ENCODE peak calls at places on chromosome 12, in eight cellular contexts. V is astrocyte; X is A549; T is neural progenitor cell; G is IMR-90; S is PC-3; E is CD8-positive, alpha-beta T cell; N is colonic mucosa. W is an unnamed sample.
A peak's percentile ranks its signal among the peaks of the same experiment; 100 is the strongest.

GRCh38 chr12:112967858-112968257 is 10.5 kb upstream of the OAS2 start:
- DNase-seq in G (no peak), N (no peak), S (no peak), T (no peak), X (no peak), E (no peak), V (no peak), W (no peak)

GRCh38 chr12:46369474-46370379 is 2.8 kb downstream of the SLC38A2 start:
- DNase-seq in T (no peak), E (no peak), X (no peak), V (no peak), N (no peak), S (no peak), G (no peak), W (no peak)

GRCh38 chr12:121248611-121249010 is 38.7 kb downstream of the P2RX4 start:
- DNase-seq in X (no peak), E (no peak), G (no peak), S (no peak), V (no peak), N (no peak), T (no peak), W (no peak)

GRCh38 chr12:91718326-91718725 is 427.3 kb downstream of the BTG1 start:
- DNase-seq in V (no peak), N (no peak), X (no peak), E (no peak), T (no peak), G (no peak), S (no peak), W (no peak)

GRCh38 chr12:54349658-54350057 is 14.6 kb downstream of the GPR84 start:
- DNase-seq in T (no peak), V (no peak), G (no peak), E (no peak), S (no peak), X (no peak), N (no peak), W (no peak)

GRCh38 chr12:119869720-119870119 is 7.4 kb downstream of the CIT start:
- DNase-seq in G (peak; percentile 96), N (no peak), X (peak; percentile 36), T (no peak), E (no peak), V (peak; percentile 85), S (peak; percentile 80), W (no peak)

GRCh38 chr12:22598141-22598762 is 26.7 kb upstream of the ETNK1 start:
- DNase-seq in X (no peak), V (no peak), G (no peak), T (no peak), S (no peak), E (no peak), N (no peak), W (no peak)

GRCh38 chr12:92141585-92142244 is 3.9 kb downstream of the BTG1 start:
- DNase-seq in X (no peak), G (no peak), V (no peak), N (no peak), S (no peak), T (no peak), E (no peak), W (no peak)

GRCh38 chr12:116172224-116172849 is 105.2 kb downstream of the MED13L start:
- DNase-seq in N (no peak), E (no peak), G (no peak), S (no peak), X (no peak), V (no peak), T (no peak), W (no peak)

GRCh38 chr12:117664169-117664568 is 302.7 kb upstream of the NOS1 start:
- DNase-seq in V (no peak), E (no peak), T (no peak), N (no peak), G (no peak), S (no peak), X (no peak), W (no peak)

GRCh38 chr12:54479421-54479820 is 6.0 kb upstream of the GTSF1 start:
- DNase-seq in E (no peak), X (no peak), S (peak; percentile 9), V (peak; percentile 77), G (peak; percentile 69), T (no peak), N (no peak), W (no peak)

GRCh38 chr12:67534671-67535070 is 113.9 kb upstream of the DYRK2 start:
- DNase-seq in X (peak; percentile 20), S (peak; percentile 75), N (no peak), E (no peak), V (peak; percentile 99), T (no peak), G (peak; percentile 70), W (no peak)

GRCh38 chr12:47367912-47368537 is 288.3 kb upstream of the AMIGO2 start:
- DNase-seq in E (no peak), X (no peak), S (no peak), N (no peak), V (no peak), T (no peak), G (no peak), W (no peak)

GRCh38 chr12:96902076-96902475 is 5.0 kb upstream of the NEDD1 start:
- DNase-seq in T (no peak), S (no peak), G (no peak), X (peak; percentile 21), E (no peak), N (no peak), V (no peak), W (no peak)

GRCh38 chr12:38279756-38280155 is 36.8 kb upstream of the ALG10B start:
- DNase-seq in E (no peak), G (no peak), X (no peak), N (no peak), V (no peak), S (peak; percentile 6), T (no peak), W (no peak)

DNA sequence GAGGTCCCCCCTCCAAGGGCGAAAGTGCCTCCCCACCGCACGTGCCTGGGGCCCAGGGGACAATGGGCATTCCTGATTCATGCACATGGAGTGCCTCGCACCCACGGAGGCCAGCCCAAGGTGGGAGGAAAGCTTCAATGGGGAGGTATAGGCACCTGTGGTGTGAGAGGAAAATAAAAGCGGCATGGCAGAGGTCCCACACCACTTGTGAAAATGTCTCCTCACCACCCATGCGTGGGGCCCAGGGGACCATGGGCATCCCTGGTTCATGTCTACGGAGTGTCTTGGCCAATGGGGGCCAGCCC is 384.7 kb downstream of the ALG10 start:
- DNase-seq in V (no peak), T (no peak), S (no peak), E (no peak), N (peak; percentile 7), G (no peak), X (no peak), W (no peak)
- H3K9me3 ChIP-seq in V (peaks cover 32% of the 10 kb centered on the region), T (peaks cover 35% of the 10 kb centered on the region), S (peaks cover 31% of the 10 kb centered on the region), E (peaks cover 9% of the 10 kb centered on the region), N (no peaks in the 10 kb centered on the region), G (peaks cover 44% of the 10 kb centered on the region), X (peaks cover 17% of the 10 kb centered on the region), W (peaks cover 48% of the 10 kb centered on the region)

GRCh38 chr12:3101309-3102022 is 24.3 kb downstream of the TSPAN9 start:
- DNase-seq in S (peak; percentile 60), N (no peak), V (peak; percentile 59), G (peak; percentile 57), T (peak; percentile 24), E (no peak), X (no peak), W (no peak)
- H3K4me1 ChIP-seq in S (peaks cover 8% of the 10 kb centered on the region), N (no peaks in the 10 kb centered on the region), V (peaks cover 31% of the 10 kb centered on the region), G (peaks cover 20% of the 10 kb centered on the region), T (peaks cover 24% of the 10 kb centered on the region), E (peaks cover 6% of the 10 kb centered on the region), X (no peaks in the 10 kb centered on the region), W (peaks cover 10% of the 10 kb centered on the region)

GRCh38 chr12:7156259-7157197 is 26.4 kb downstream of the CLSTN3 start:
- DNase-seq in S (no peak), X (no peak), E (no peak), T (no peak), G (no peak), V (no peak), N (no peak), W (no peak)
- H3K4me3 ChIP-seq in S (no peak overlapping the region), X (no peak overlapping the region), E (no peak overlapping the region), T (no peak overlapping the region), G (no peak overlapping the region), V (no peak overlapping the region), N (no peak overlapping the region), W (no peak overlapping the region)

DNA sequence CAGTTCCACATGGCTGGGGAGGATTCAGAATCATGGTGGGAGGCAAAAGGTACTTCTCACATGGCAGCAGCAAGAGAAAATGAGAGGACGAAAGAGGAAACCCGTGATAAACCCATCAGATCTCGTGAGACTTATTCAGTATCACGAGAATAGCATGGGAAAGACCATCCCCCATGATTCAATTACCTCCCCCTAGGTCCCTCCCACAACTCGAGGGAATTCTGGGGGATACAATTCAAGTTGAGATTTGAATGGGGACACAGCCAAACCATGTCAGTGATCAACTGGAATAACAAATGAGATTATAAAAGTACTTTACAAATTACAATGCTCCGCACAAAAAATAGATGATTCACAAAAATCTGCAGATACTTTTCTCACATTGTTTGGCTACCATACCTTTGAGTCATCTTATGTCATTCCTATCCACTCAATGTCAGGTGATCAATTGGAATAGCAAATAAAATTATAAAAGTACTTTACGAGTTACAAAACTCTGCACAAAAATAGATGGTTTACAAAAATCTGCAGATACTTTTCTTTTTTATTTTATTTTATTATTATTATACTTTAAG is 338.9 kb downstream of the C12orf50 start:
- DNase-seq in N (no peak), T (no peak), E (no peak), G (peak; percentile 19), S (peak; percentile 44), X (no peak), V (peak; percentile 25), W (no peak)
- H3K9me3 ChIP-seq in N (no peaks in the 10 kb centered on the region), T (no peaks in the 10 kb centered on the region), E (no peaks in the 10 kb centered on the region), G (no peaks in the 10 kb centered on the region), S (no peaks in the 10 kb centered on the region), X (no peaks in the 10 kb centered on the region), V (no peaks in the 10 kb centered on the region), W (no peaks in the 10 kb centered on the region)

DNA sequence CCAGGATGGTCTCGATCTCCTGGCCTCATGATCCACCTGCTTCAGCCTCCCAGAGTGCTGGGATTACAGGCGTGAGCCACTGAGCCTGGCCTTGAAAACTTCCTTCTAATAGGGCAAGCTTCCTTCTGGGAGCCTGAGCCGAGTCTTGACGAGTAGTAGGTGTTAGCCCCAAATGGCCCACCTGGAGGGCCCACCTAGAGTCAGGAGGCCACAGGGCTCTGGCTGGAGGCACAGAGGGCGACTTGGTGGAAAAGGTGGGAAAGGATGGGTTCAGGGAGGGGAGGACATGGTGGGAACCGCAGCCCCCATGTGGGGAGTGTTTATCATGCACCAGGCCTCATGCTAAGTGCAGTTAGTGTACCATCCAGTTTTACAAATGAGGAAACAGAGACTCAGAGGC is 3.0 kb upstream of the LRP1-AS start:
- DNase-seq in G (no peak), X (no peak), T (no peak), V (no peak), N (no peak), E (no peak), S (no peak), W (no peak)
- H3K4me1 ChIP-seq in G (peaks cover 66% of the 10 kb centered on the region), X (peaks cover 28% of the 10 kb centered on the region), T (no peaks in the 10 kb centered on the region), V (peaks cover 50% of the 10 kb centered on the region), N (peaks cover 38% of the 10 kb centered on the region), E (no peaks in the 10 kb centered on the region), S (peaks cover 28% of the 10 kb centered on the region), W (peaks cover 84% of the 10 kb centered on the region)